ENCODE peak calls at places on chromosomes 12 and 14, in seven cellular contexts. S is HepG2, D is mesothelial cell of epicardium, E is astrocyte of the spinal cord, Y is right lobe of liver, O is PC-9, A is dorsolateral prefrontal cortex. T is an unnamed sample.

GRCh38 chr12:79364197-79364596 is 326.6 kb downstream of the PAWR start:
- DNase-seq in D (no peak), Y (no peak), E (no peak), S (no peak), A (no peak), O (no peak), T (no peak)

GRCh38 chr12:66403746-66404145 is 101.5 kb downstream of the HELB start:
- DNase-seq in D (no peak), Y (no peak), O (no peak), A (no peak), S (no peak), E (no peak), T (peak)

GRCh38 chr12:111178194-111179081 is 190.5 kb downstream of the PHETA1 start:
- DNase-seq in A (no peak), O (no peak), Y (no peak), E (no peak), S (no peak), D (no peak), T (no peak)

GRCh38 chr12:63882844-63883243 is 38.3 kb downstream of the SRGAP1 start:
- DNase-seq in D (no peak), O (no peak), A (no peak), Y (no peak), E (no peak), S (no peak), T (no peak)

GRCh38 chr12:119686776-119687175 is 18.8 kb downstream of the PRKAB1 start:
- DNase-seq in Y (no peak), O (no peak), D (no peak), A (no peak), E (no peak), S (no peak), T (no peak)

GRCh38 chr14:99684356-99684952 is 356 bp downstream of the CYP46A1 start:
- DNase-seq in Y (no peak), E (no peak), D (no peak), A (no peak), O (no peak), S (no peak), T (no peak)

GRCh38 chr12:93943766-93944165 is 204.6 kb upstream of the PLXNC1 start:
- DNase-seq in D (no peak), Y (no peak), S (no peak), E (no peak), A (no peak), O (no peak), T (no peak)

GRCh38 chr12:1911598-1912575 is 6.6 kb downstream of the CACNA2D4 start:
- DNase-seq in E (no peak), S (no peak), Y (no peak), O (no peak), A (no peak), D (no peak), T (no peak)

GRCh38 chr12:81758421-81759214 is 532 bp downstream of the PPFIA2 start:
- DNase-seq in D (no peak), Y (peak), A (peak), O (no peak), E (peak), S (no peak), T (peak)

GRCh38 chr14:55317503-55317902 is 46.3 kb downstream of the FBXO34 start:
- DNase-seq in O (no peak), A (no peak), Y (no peak), D (no peak), S (no peak), E (no peak), T (no peak)

GRCh38 chr12:85835417-85835809 is 796 bp downstream of the RASSF9 start:
- DNase-seq in D (no peak), S (no peak), E (peak), Y (no peak), O (no peak), A (no peak), T (no peak)

GRCh38 chr14:66117600-66117999 is 368.6 kb upstream of the CCDC196 start:
- DNase-seq in D (no peak), A (no peak), Y (no peak), S (no peak), E (peak), O (peak), T (peak)

GRCh38 chr14:53741379-53742225 is 215.0 kb downstream of the BMP4 start:
- DNase-seq in E (no peak), D (no peak), S (no peak), Y (no peak), O (no peak), A (no peak), T (no peak)

GRCh38 chr12:55548756-55549155 is 646 bp upstream of the OR6C4 start:
- DNase-seq in Y (no peak), D (no peak), O (no peak), S (no peak), E (no peak), A (no peak), T (no peak)

GRCh38 chr12:12070674-12071661 is at the start of gene BCL2L14:
- DNase-seq in E (no peak), S (peak), O (peak), Y (no peak), D (no peak), A (no peak), T (peak)

GRCh38 chr14:68789798-68790655 is 2.8 kb downstream of the ZFP36L1 start:
- DNase-seq in Y (peak), O (no peak), E (peak), D (no peak), A (no peak), S (no peak), T (peak)

GRCh38 chr12:59724011-59724703 is 128.3 kb downstream of the SLC16A7 start:
- DNase-seq in A (no peak), E (no peak), S (peak), D (no peak), O (no peak), Y (no peak), T (no peak)

GRCh38 chr12:41968661-41969060 is 176.0 kb downstream of the GXYLT1 start:
- DNase-seq in Y (no peak), A (no peak), O (no peak), D (no peak), S (no peak), E (no peak), T (no peak)

GRCh38 chr14:76203086-76204001 is 51.6 kb downstream of the GPATCH2L start:
- DNase-seq in D (no peak), E (peak), Y (peak), A (no peak), O (peak), S (no peak), T (peak)

GRCh38 chr12:63068857-63069442 is 82.1 kb downstream of the AVPR1A start:
- DNase-seq in E (peak), Y (no peak), D (no peak), A (no peak), O (peak), S (peak), T (peak)

GRCh38 chr12:56206373-56207166 is 15.2 kb downstream of the RNF41 start:
- DNase-seq in S (peak), Y (peak), O (no peak), E (peak), A (no peak), D (no peak), T (peak)

DNA sequence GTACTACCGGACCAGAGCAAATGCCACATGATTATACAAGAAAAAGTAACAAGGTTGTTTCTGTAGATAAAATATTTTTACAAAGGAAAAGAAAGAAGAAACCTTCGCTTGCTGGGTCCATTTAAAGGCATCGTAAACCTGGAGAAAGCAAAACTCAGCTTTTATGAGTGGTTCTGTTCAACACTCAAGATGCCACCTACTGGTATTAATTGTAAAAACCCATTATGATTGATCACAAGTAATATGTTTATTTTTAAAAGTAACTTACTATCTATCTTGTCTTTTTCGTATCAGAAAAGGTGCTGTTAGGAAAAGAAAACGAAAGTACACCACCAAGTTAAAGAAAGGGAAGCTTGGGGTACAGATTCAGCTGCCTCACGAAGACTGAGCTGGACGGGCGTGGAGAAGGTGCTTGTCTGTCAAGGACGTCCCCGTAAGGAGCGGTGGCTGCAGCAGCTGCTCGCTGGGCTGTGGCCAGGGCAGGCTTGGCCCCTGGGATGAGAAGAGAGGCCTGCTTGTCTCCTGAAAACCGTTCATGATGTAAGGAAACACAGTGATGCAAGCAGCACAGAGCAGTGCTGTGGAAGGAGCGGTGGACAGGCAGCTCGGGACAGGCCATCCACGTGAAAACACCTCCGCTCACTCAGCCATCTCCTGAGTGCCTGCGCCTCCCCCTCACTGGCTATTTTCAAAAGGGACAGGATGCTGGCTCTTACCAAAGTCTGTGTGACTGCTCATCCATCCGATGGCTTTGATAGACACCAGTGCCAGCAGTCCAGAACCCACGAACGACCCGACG is 25.0 kb downstream of the SLC15A4 start:
- DNase-seq in Y (no peak), E (no peak), S (no peak), A (no peak), O (no peak), D (no peak), T (no peak)
- TF ChIP-seq CTCF in Y (peak), E (no peak), S (no peak), A (peak), O (no peak), D (peak), T (no peak)

GRCh38 chr12:92094751-92095161 is 50.9 kb downstream of the BTG1 start:
- DNase-seq in A (no peak), E (peak), S (no peak), D (no peak), O (no peak), Y (no peak), T (no peak)
- TF ChIP-seq CTCF in A (no peak), E (peak), S (no peak), D (no peak), O (no peak), Y (no peak), T (no peak)

GRCh38 chr12:68537571-68537970 is 73.1 kb upstream of the RAP1B start:
- DNase-seq in A (no peak), E (no peak), O (no peak), S (no peak), D (no peak), Y (no peak), T (no peak)
- TF ChIP-seq CTCF in A (no peak), E (no peak), O (no peak), S (no peak), D (no peak), Y (no peak), T (no peak)

DNA sequence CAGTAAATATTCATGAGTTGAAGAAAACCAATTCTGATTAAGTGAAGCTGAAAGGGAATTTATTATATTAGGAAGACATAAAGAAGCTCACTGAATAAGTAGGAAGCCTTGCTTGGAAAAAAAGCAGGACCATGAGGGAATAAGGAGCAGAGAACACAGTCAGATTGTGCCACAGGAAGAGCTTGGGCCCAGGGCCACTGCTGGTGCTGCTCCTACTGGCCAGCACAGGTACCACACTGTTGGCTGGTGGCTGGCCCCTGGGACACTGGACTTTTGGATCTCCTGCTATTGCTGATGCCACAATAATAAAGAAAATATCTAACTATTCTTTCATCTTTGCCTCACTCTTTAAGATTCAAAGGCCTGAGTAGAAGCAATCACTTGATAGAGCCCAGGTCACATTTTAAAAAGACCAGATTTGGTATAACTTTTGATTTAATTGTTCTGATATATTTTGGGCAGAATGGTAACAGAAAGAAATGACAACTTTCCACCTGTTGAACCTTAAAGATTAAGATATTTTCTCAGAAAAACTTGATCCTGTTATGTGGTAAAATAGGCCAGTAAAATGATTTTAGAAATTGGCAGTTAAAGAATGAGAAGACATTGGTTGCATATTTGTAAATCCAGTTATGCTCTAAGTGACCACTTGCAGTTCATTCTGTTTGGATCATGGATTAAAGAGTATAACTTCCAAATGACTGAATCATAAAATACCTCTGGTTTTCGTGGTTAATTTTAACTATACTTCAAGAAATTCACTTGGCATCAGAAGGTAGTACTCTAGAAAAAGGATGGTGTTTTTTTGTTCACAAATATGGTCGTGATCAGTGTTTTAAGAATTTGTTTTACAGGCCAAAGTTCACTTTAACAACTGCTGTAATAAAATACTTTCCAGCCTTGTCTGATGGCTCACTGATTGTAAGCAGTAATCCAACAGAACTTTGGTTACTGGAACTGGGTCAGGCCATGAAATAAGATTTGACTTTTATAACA is 68.3 kb downstream of the DERA start:
- DNase-seq in S (peak), O (peak), A (no peak), E (peak), Y (no peak), D (no peak), T (peak)
- TF ChIP-seq CTCF in S (peak), O (peak), A (peak), E (peak), Y (peak), D (peak), T (peak)

GRCh38 chr12:14024589-14024988 is 43.2 kb upstream of the GRIN2B start:
- DNase-seq in O (no peak), Y (no peak), S (no peak), E (no peak), A (no peak), D (no peak), T (no peak)
- TF ChIP-seq CTCF in O (no peak), Y (no peak), S (no peak), E (no peak), A (no peak), D (no peak), T (no peak)

GRCh38 chr14:57380935-57381334 is 9.5 kb upstream of the NAA30 start:
- DNase-seq in D (no peak), O (no peak), A (no peak), S (no peak), Y (no peak), E (no peak), T (no peak)

GRCh38 chr14:57382283-57382682 is 8.1 kb upstream of the NAA30 start:
- DNase-seq in S (peak), E (peak), A (no peak), D (no peak), O (peak), Y (no peak), T (no peak)

GRCh38 chr14:57375156-57375555 is 15.2 kb upstream of the NAA30 start:
- DNase-seq in D (no peak), Y (no peak), S (no peak), O (no peak), A (no peak), E (no peak), T (no peak)

GRCh38 chr14:57383125-57383524 is 7.3 kb upstream of the NAA30 start:
- DNase-seq in S (peak), E (no peak), Y (no peak), A (no peak), D (no peak), O (no peak), T (no peak)

GRCh38 chr14:57378661-57379060 is 11.7 kb upstream of the NAA30 start:
- DNase-seq in S (no peak), E (peak), Y (no peak), A (no peak), D (no peak), O (no peak), T (no peak)
- TF ChIP-seq CTCF in S (no peak), E (peak), Y (peak), A (no peak), D (no peak), O (peak), T (no peak)

GRCh38 chr12:123890536-123890902 is 82.1 kb downstream of the CCDC92 start:
- DNase-seq in Y (no peak), S (no peak), A (no peak), E (no peak), D (no peak), O (no peak), T (no peak)
- TF ChIP-seq CTCF in Y (no peak), S (no peak), A (no peak), E (no peak), D (no peak), O (no peak), T (no peak)

DNA sequence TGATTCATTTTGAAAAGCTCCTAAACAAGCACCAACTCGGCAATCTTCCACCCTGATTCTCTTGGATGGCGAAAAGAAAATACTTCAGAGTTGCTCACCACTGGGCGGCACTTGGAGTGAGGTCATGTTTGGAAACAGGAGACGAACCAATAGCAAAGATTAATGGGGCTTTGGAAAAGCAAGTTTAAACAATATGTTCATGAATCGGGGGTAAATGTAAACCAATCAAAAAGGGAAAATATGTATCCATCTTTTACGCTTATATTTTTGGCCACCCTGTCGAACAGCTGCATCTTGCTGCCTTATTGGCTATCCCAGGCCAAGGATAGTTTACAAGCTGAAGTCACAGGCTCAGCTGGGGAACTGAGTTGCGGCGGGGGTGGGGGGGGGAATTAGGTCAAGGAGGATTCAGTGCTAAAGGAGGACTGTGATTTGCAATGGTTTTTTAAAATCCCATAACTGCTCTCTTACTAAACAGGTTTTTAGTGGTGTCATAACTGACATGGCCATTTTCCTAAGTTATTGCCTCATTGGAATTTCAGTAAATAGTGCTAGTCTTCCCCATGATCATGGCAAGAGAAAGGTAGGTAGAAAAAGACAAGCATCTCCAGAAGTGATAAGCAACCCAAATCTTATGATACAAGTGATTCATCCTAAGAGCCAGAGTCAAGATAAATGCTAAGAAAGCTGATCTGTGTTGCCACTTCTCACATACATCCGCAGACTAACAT is 210.6 kb downstream of the PHLDA1 start:
- DNase-seq in Y (no peak), E (peak), D (no peak), O (no peak), A (no peak), S (no peak), T (no peak)
- TF ChIP-seq CTCF in Y (no peak), E (no peak), D (no peak), O (no peak), A (no peak), S (no peak), T (no peak)

DNA sequence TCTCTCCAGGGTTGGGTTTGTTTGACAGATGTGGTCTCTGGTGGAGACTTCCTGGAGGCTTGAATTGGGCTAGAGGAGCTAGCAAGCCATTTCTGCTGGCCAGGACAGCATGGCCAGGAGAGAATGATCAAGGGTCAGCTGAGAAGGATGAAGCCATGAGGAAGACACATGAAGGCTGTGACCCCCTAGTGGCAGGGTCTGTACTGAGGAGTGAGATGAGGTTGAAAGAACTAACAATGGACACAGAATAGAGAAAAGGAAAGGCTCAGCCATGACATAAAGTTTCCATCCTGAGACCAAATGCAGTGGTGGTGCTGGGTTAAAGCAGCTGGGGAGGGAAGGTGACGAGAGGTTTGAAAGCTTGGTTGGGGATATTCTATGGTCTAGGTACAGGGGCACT is 89.9 kb downstream of the NT5DC3 start:
- DNase-seq in D (no peak), E (no peak), Y (no peak), O (no peak), S (no peak), A (no peak), T (no peak)
- TF ChIP-seq CTCF in D (no peak), E (no peak), Y (no peak), O (no peak), S (peak), A (no peak), T (no peak)

T was measured in Calu3.